ENCODE peak calls at places on chromosomes 13 and 19, in eight cellular contexts. U is lower leg skin, B is HCT116, E is right lobe of liver, C is IMR-90, I is NB4, O is tibial nerve, J is transverse colon. K is an unnamed sample.
A peak's percentile ranks its signal among the peaks of the same experiment; 100 is the strongest.

GRCh38 chr13:36778083-36778671 is 40.8 kb upstream of the RFXAP start:
- DNase-seq in U (no peak), B (no peak), E (no peak), C (peak; percentile 74), I (no peak), O (no peak), J (no peak), K (no peak)

GRCh38 chr19:13097331-13098258 is 5.1 kb downstream of the LYL1 start:
- DNase-seq in U (no peak), B (no peak), E (peak; percentile 63), C (no peak), I (peak; percentile 89), O (no peak), J (no peak), K (peak; percentile 61)

GRCh38 chr13:56134524-56134923 is 1006.2 kb upstream of the PRR20A start:
- DNase-seq in U (no peak), B (no peak), E (no peak), C (no peak), I (no peak), O (no peak), J (no peak), K (no peak)

GRCh38 chr19:14146789-14147216 is 10.4 kb upstream of the ASF1B start:
- DNase-seq in U (no peak), B (no peak), E (no peak), C (peak; percentile 84), I (peak; percentile 80), O (no peak), J (no peak), K (peak; percentile 67)

GRCh38 chr13:107881362-107881761 is 334.0 kb downstream of the LIG4 start:
- DNase-seq in U (no peak), B (no peak), E (no peak), C (peak; percentile 76), I (no peak), O (no peak), J (no peak), K (no peak)

GRCh38 chr13:55777612-55778011 is 1363.1 kb upstream of the PRR20A start:
- DNase-seq in U (no peak), B (no peak), E (no peak), C (no peak), I (no peak), O (no peak), J (no peak), K (no peak)

GRCh38 chr19:18419195-18419698 is at the start of gene SSBP4:
- DNase-seq in U (no peak), B (no peak), E (peak; percentile 80), C (peak; percentile 70), I (peak; percentile 84), O (no peak), J (peak; percentile 75), K (peak; percentile 62)

GRCh38 chr19:35459414-35460082 is 11.5 kb downstream of the FFAR2 start:
- DNase-seq in U (no peak), B (no peak), E (peak; percentile 88), C (no peak), I (no peak), O (no peak), J (peak; percentile 26), K (peak; percentile 34)

GRCh38 chr19:50567052-50567841 is 988 bp downstream of the LRRC4B start:
- DNase-seq in U (no peak), B (no peak), E (no peak), C (no peak), I (no peak), O (no peak), J (no peak), K (no peak)

GRCh38 chr13:30307194-30307965 is at the start of gene KATNAL1:
- DNase-seq in U (peak; percentile 94), B (no peak), E (peak; percentile 80), C (peak; percentile 57), I (peak; percentile 87), O (peak; percentile 57), J (peak; percentile 78), K (peak; percentile 88)

GRCh38 chr19:13887039-13887438 is 10.1 kb downstream of the NANOS3 start:
- DNase-seq in U (no peak), B (no peak), E (no peak), C (no peak), I (peak; percentile 74), O (no peak), J (peak; percentile 75), K (no peak)

GRCh38 chr13:43113603-43114002 is 90.2 kb downstream of the DNAJC15 start:
- DNase-seq in U (no peak), B (no peak), E (no peak), C (peak; percentile 70), I (no peak), O (no peak), J (no peak), K (no peak)

GRCh38 chr19:3108775-3109174 is 14.6 kb downstream of the GNA11 start:
- DNase-seq in U (no peak), B (no peak), E (no peak), C (peak; percentile 50), I (peak; percentile 68), O (no peak), J (peak; percentile 72), K (peak; percentile 52)

GRCh38 chr13:80945328-80945727 is 604.4 kb upstream of the SPRY2 start:
- DNase-seq in U (no peak), B (no peak), E (peak; percentile 20), C (no peak), I (no peak), O (no peak), J (no peak), K (no peak)

DNA sequence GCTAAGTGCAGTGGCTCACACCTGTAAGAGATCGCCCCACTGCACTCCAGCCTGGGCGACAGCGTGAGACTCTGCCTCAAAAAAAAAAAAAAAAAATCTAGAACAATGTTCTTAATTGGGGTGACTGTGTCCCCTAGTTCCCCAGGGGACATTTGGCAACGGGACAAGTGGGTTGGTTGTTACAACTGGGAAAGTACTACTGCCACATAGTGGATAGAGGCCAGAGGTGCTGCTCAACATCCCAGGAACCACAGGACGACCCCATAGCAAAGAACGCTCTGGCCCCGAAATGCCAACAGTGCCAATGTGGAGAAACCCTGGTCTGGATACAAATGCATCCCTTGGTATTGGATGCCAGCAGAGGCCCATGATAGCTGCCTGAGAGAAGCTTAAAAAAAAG is 11.8 kb downstream of the NLRP12 start:
- DNase-seq in U (no peak), B (no peak), E (no peak), C (no peak), I (peak; percentile 55), O (no peak), J (no peak), K (no peak)
- TF ChIP-seq CTCF in U (no peak), B (peak; percentile 40), E (no peak), C (no peak), I (peak; percentile 34), O (no peak), J (no peak), K (no peak)

GRCh38 chr19:15443838-15444237 is 5.9 kb downstream of the WIZ start:
- DNase-seq in U (peak; percentile 77), B (no peak), E (peak; percentile 47), C (no peak), I (no peak), O (no peak), J (no peak), K (no peak)

GRCh38 chr19:15442142-15442920 is 7.4 kb downstream of the WIZ start:
- DNase-seq in U (no peak), B (no peak), E (no peak), C (no peak), I (no peak), O (no peak), J (no peak), K (no peak)

GRCh38 chr19:15444505-15445226 is 5.1 kb downstream of the WIZ start:
- DNase-seq in U (peak; percentile 80), B (no peak), E (no peak), C (no peak), I (no peak), O (no peak), J (no peak), K (no peak)

GRCh38 chr19:15445227-15445605 is 4.5 kb downstream of the WIZ start:
- DNase-seq in U (peak; percentile 72), B (no peak), E (no peak), C (no peak), I (no peak), O (no peak), J (no peak), K (no peak)

GRCh38 chr19:15443325-15443724 is 6.4 kb downstream of the WIZ start:
- DNase-seq in U (no peak), B (no peak), E (no peak), C (no peak), I (no peak), O (no peak), J (no peak), K (no peak)
- TF ChIP-seq POLR2A in U (no peak), B (no peak), E (no peak), C (no peak), I (no peak), O (no peak), J (no peak), K (no peak)

GRCh38 chr13:70339738-70340137 is 231.5 kb upstream of the KLHL1 start:
- DNase-seq in U (no peak), B (peak; percentile 6), E (no peak), C (no peak), I (peak; percentile 33), O (no peak), J (no peak), K (no peak)
- TF ChIP-seq CTCF in U (no peak), B (peak; percentile 46), E (peak; percentile 52), C (peak; percentile 15), I (peak; percentile 66), O (no peak), J (peak; percentile 56), K (no peak)

GRCh38 chr19:46132508-46133100 is 8.1 kb upstream of the IGFL3 start:
- DNase-seq in U (no peak), B (no peak), E (no peak), C (no peak), I (no peak), O (no peak), J (no peak), K (no peak)

GRCh38 chr19:46131485-46132143 is 7.1 kb upstream of the IGFL3 start:
- DNase-seq in U (no peak), B (no peak), E (no peak), C (no peak), I (no peak), O (no peak), J (no peak), K (no peak)

GRCh38 chr19:46134527-46134926 is 10.0 kb upstream of the IGFL3 start:
- DNase-seq in U (no peak), B (no peak), E (no peak), C (peak; percentile 65), I (no peak), O (no peak), J (no peak), K (no peak)

GRCh38 chr19:46133777-46134231 is 9.3 kb upstream of the IGFL3 start:
- DNase-seq in U (no peak), B (no peak), E (no peak), C (no peak), I (no peak), O (no peak), J (no peak), K (no peak)

DNA sequence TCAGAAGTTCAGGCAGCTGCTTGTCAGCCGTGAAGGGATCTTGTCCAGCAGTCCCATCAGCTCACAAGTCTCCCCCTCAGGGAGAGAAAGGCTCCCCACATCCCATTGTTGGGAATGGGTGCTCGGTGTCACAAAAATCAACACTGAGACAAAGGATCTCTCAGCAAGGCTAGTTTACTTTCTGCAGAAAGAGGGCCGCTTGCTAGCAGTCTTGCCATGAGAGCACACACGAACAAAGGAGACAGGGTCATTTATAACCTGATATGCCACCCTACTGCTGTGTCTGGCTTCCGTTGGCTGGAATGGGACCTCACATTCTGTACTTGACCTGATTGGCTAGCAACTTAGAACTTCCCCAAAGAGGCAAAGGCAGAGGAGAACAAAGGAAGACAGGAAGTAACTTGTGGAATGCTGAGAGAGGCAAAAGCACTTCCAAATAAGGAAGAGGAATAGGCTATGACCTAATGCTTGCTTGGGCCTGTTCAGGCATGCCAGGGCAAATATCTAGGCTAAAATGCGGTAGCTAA is 8.7 kb upstream of the IGFL3 start:
- DNase-seq in U (peak; percentile 74), B (peak; percentile 73), E (no peak), C (peak; percentile 97), I (peak; percentile 26), O (no peak), J (no peak), K (peak; percentile 41)
- TF ChIP-seq POLR2A in U (no peak), B (peak; percentile 78), E (no peak), C (peak; percentile 69), I (no peak), O (peak; percentile 34), J (no peak), K (peak; percentile 20)

K was measured in uterus.